ENCODE peak calls at places on chromosomes 3 and 15, in five cellular contexts. One of them, this sample, is unnamed.

GRCh38 chr15:35827949-35828348 is 282.0 kb upstream of the DPH6 start:
- DNase-seq in HepG2: no peak
- DNase-seq in IMR-90: no peak
- DNase-seq in A549: no peak
- DNase-seq in GM12878: no peak
- DNase-seq in this sample: no peak

GRCh38 chr15:76669521-76669920 is 235.6 kb downstream of the SCAPER start:
- DNase-seq in HepG2: no peak
- DNase-seq in IMR-90: no peak
- DNase-seq in A549: no peak
- DNase-seq in GM12878: no peak
- DNase-seq in this sample: no peak

GRCh38 chr3:64216706-64217105 is 8.6 kb downstream of the PRICKLE2 start:
- DNase-seq in HepG2: no peak
- DNase-seq in IMR-90: peak; percentile 57
- DNase-seq in A549: no peak
- DNase-seq in GM12878: no peak
- DNase-seq in this sample: no peak

GRCh38 chr3:50321146-50321843 is 1.2 kb downstream of the HYAL2 start:
- DNase-seq in HepG2: peak; percentile 84
- DNase-seq in IMR-90: peak; percentile 83
- DNase-seq in A549: peak; percentile 68
- DNase-seq in GM12878: peak; percentile 42
- DNase-seq in this sample: peak; percentile 80

GRCh38 chr3:126551066-126551838 is 7.5 kb downstream of the C3orf22 start:
- DNase-seq in HepG2: no peak
- DNase-seq in IMR-90: no peak
- DNase-seq in A549: no peak
- DNase-seq in GM12878: no peak
- DNase-seq in this sample: no peak

GRCh38 chr15:70426065-70426821 is 328.5 kb upstream of the TLE3 start:
- DNase-seq in HepG2: no peak
- DNase-seq in IMR-90: peak; percentile 40
- DNase-seq in A549: no peak
- DNase-seq in GM12878: no peak
- DNase-seq in this sample: no peak

GRCh38 chr15:41936649-41937567 is 35.4 kb downstream of the EHD4 start:
- DNase-seq in HepG2: no peak
- DNase-seq in IMR-90: peak; percentile 55
- DNase-seq in A549: no peak
- DNase-seq in GM12878: no peak
- DNase-seq in this sample: no peak

GRCh38 chr3:72100626-72101187 is 315.8 kb upstream of the PROK2 start:
- DNase-seq in HepG2: no peak
- DNase-seq in IMR-90: peak; percentile 60
- DNase-seq in A549: peak; percentile 36
- DNase-seq in GM12878: peak; percentile 77
- DNase-seq in this sample: peak; percentile 65

GRCh38 chr3:150370129-150370602 is 37.9 kb upstream of the TSC22D2 start:
- DNase-seq in HepG2: peak; percentile 24
- DNase-seq in IMR-90: peak; percentile 97
- DNase-seq in A549: peak; percentile 71
- DNase-seq in GM12878: no peak
- DNase-seq in this sample: peak; percentile 44

GRCh38 chr15:100160953-100161352 is 180.8 kb downstream of the ADAMTS17 start:
- DNase-seq in HepG2: no peak
- DNase-seq in IMR-90: no peak
- DNase-seq in A549: no peak
- DNase-seq in GM12878: no peak
- DNase-seq in this sample: no peak

GRCh38 chr15:93121994-93122910 is 33.2 kb upstream of the RGMA start:
- DNase-seq in HepG2: no peak
- DNase-seq in IMR-90: no peak
- DNase-seq in A549: no peak
- DNase-seq in GM12878: no peak
- DNase-seq in this sample: no peak

GRCh38 chr3:21955406-21955805 is 204.4 kb upstream of the ZNF385D start:
- DNase-seq in HepG2: no peak
- DNase-seq in IMR-90: no peak
- DNase-seq in A549: no peak
- DNase-seq in GM12878: no peak
- DNase-seq in this sample: no peak
- TF ChIP-seq BHLHE40 in HepG2: no peak
- TF ChIP-seq BHLHE40 in IMR-90: no peak
- TF ChIP-seq BHLHE40 in A549: no peak
- TF ChIP-seq BHLHE40 in GM12878: no peak
- TF ChIP-seq BHLHE40 in this sample: no peak

GRCh38 chr3:53226142-53226840 is 29.5 kb downstream of the TKT start:
- DNase-seq in HepG2: peak; percentile 21
- DNase-seq in IMR-90: no peak
- DNase-seq in A549: no peak
- DNase-seq in GM12878: no peak
- DNase-seq in this sample: no peak
- TF ChIP-seq RAD21 in HepG2: no peak
- TF ChIP-seq RAD21 in IMR-90: no peak
- TF ChIP-seq RAD21 in A549: no peak
- TF ChIP-seq RAD21 in GM12878: no peak
- TF ChIP-seq RAD21 in this sample: no peak

DNA sequence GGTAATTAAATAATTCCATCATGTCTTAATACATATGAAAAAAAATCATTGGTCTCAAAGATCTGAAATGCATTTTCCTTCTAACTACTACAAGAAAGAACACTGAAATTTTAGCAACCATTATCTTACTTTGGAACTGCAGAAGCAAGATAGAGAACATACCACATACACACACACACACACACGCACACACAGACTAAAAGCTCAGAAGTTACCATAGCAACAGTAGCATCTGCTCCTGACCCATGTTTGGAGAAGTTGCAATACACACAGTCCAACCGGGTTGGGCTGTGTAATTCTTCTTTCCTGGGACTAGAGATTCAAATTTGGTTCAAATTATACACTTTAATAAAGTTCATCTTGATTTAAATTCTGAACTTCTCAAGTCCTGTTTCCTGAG is 686.0 kb upstream of the NR2F2 start:
- DNase-seq in HepG2: no peak
- DNase-seq in IMR-90: no peak
- DNase-seq in A549: no peak
- DNase-seq in GM12878: no peak
- DNase-seq in this sample: no peak
- TF ChIP-seq BHLHE40 in HepG2: no peak
- TF ChIP-seq BHLHE40 in IMR-90: no peak
- TF ChIP-seq BHLHE40 in A549: no peak
- TF ChIP-seq BHLHE40 in GM12878: no peak
- TF ChIP-seq BHLHE40 in this sample: no peak

GRCh38 chr3:94130690-94131089 is 67.8 kb downstream of the NSUN3 start:
- DNase-seq in HepG2: no peak
- DNase-seq in IMR-90: no peak
- DNase-seq in A549: no peak
- DNase-seq in GM12878: no peak
- DNase-seq in this sample: no peak
- TF ChIP-seq RAD21 in HepG2: no peak
- TF ChIP-seq RAD21 in IMR-90: no peak
- TF ChIP-seq RAD21 in A549: no peak
- TF ChIP-seq RAD21 in GM12878: no peak
- TF ChIP-seq RAD21 in this sample: no peak

GRCh38 chr3:20100106-20100605 is 59.9 kb downstream of the KAT2B start:
- DNase-seq in HepG2: no peak
- DNase-seq in IMR-90: no peak
- DNase-seq in A549: no peak
- DNase-seq in GM12878: no peak
- DNase-seq in this sample: no peak

GRCh38 chr3:20099020-20099539 is 58.8 kb downstream of the KAT2B start:
- DNase-seq in HepG2: no peak
- DNase-seq in IMR-90: no peak
- DNase-seq in A549: no peak
- DNase-seq in GM12878: no peak
- DNase-seq in this sample: no peak

GRCh38 chr3:20101041-20101440 is 60.8 kb downstream of the KAT2B start:
- DNase-seq in HepG2: no peak
- DNase-seq in IMR-90: no peak
- DNase-seq in A549: no peak
- DNase-seq in GM12878: no peak
- DNase-seq in this sample: no peak

GRCh38 chr3:20097015-20097414 is 56.8 kb downstream of the KAT2B start:
- DNase-seq in HepG2: no peak
- DNase-seq in IMR-90: no peak
- DNase-seq in A549: no peak
- DNase-seq in GM12878: no peak
- DNase-seq in this sample: no peak

GRCh38 chr3:20096135-20096685 is 56.0 kb downstream of the KAT2B start:
- DNase-seq in HepG2: no peak
- DNase-seq in IMR-90: peak; percentile 20
- DNase-seq in A549: no peak
- DNase-seq in GM12878: no peak
- DNase-seq in this sample: no peak
- TF ChIP-seq BHLHE40 in HepG2: no peak
- TF ChIP-seq BHLHE40 in IMR-90: no peak
- TF ChIP-seq BHLHE40 in A549: no peak
- TF ChIP-seq BHLHE40 in GM12878: no peak
- TF ChIP-seq BHLHE40 in this sample: no peak

This sample was measured in K562.